ENCODE peak calls at places on chromosome 22, in five cellular contexts. E is fibroblast of lung, N is left ventricle myocardium inferior, V is upper lobe of right lung, L is cardiac muscle cell. B is an unnamed sample.

GRCh38 chr22:28799834-28800307 is 498 bp downstream of the XBP1 start:
- DNase-seq in E (peak; percentile 55), V (peak; percentile 87), L (peak; percentile 73), N (peak; percentile 80), B (peak; percentile 69)

GRCh38 chr22:29457730-29458129 is 19.3 kb downstream of the RFPL1 start:
- DNase-seq in L (peak; percentile 64), V (no peak), N (no peak), E (peak; percentile 42), B (no peak)

GRCh38 chr22:31561970-31562369 is 65.6 kb downstream of the SFI1 start:
- DNase-seq in V (no peak), L (no peak), N (no peak), E (no peak), B (no peak)

GRCh38 chr22:24455751-24456426 is 28.5 kb downstream of the ADORA2A start:
- DNase-seq in E (no peak), L (no peak), V (no peak), N (peak; percentile 77), B (no peak)

GRCh38 chr22:29892757-29893156 is 9.8 kb downstream of the MTMR3 start:
- DNase-seq in L (no peak), V (no peak), E (no peak), N (no peak), B (no peak)

GRCh38 chr22:19630614-19631013 is 83.7 kb upstream of the SEPTIN5 start:
- DNase-seq in V (no peak), L (no peak), E (no peak), N (no peak), B (no peak)

GRCh38 chr22:35509451-35509850 is 31.2 kb upstream of the RASD2 start:
- DNase-seq in V (no peak), L (no peak), E (no peak), N (no peak), B (no peak)

GRCh38 chr22:31286360-31287255 is 5.7 kb downstream of the PIK3IP1 start:
- DNase-seq in V (no peak), E (no peak), L (peak; percentile 20), N (no peak), B (no peak)

GRCh38 chr22:35409783-35410662 is 10.1 kb downstream of the MCM5 start:
- DNase-seq in E (no peak), V (peak; percentile 81), N (no peak), L (no peak), B (peak; percentile 82)

GRCh38 chr22:42819412-42820069 is 37.5 kb downstream of the ARFGAP3 start:
- DNase-seq in N (no peak), E (no peak), L (no peak), V (no peak), B (no peak)

GRCh38 chr22:17483670-17484372 is 79.5 kb upstream of the SLC25A18 start:
- DNase-seq in E (no peak), V (no peak), N (no peak), L (peak; percentile 15), B (no peak)

GRCh38 chr22:23763579-23764331 is 965 bp downstream of the C22orf15 start:
- DNase-seq in V (peak; percentile 78), L (peak; percentile 44), N (no peak), E (no peak), B (peak; percentile 64)

GRCh38 chr22:43127166-43127908 is 15.9 kb downstream of the MCAT start:
- DNase-seq in L (no peak), E (no peak), V (no peak), N (no peak), B (no peak)

GRCh38 chr22:27004434-27004833 is 347.0 kb downstream of the MIAT start:
- DNase-seq in E (no peak), L (no peak), V (no peak), N (no peak), B (no peak)

GRCh38 chr22:20014526-20015186 is 2.0 kb downstream of the ARVCF start:
- DNase-seq in L (no peak), E (no peak), V (no peak), N (no peak), B (no peak)

GRCh38 chr22:39417641-39418040 is 18.1 kb downstream of the TAB1 start:
- DNase-seq in N (no peak), E (no peak), L (no peak), V (no peak), B (no peak)

GRCh38 chr22:39414377-39414776 is 14.8 kb downstream of the TAB1 start:
- DNase-seq in E (no peak), V (no peak), N (no peak), L (no peak), B (no peak)

GRCh38 chr22:39415506-39415905 is 15.9 kb downstream of the TAB1 start:
- DNase-seq in L (no peak), N (peak; percentile 4), E (no peak), V (no peak), B (no peak)

GRCh38 chr22:39416319-39416718 is 16.7 kb downstream of the TAB1 start:
- DNase-seq in N (no peak), V (no peak), L (no peak), E (no peak), B (no peak)

GRCh38 chr22:39414886-39415285 is 15.3 kb downstream of the TAB1 start:
- DNase-seq in N (peak; percentile 66), L (no peak), E (no peak), V (no peak), B (no peak)
- H3K4me3 ChIP-seq in N (no peak overlapping the region), L (no peak overlapping the region), E (no peak overlapping the region), V (no peak overlapping the region), B (no peak overlapping the region)

GRCh38 chr22:45450101-45450785 is 36.8 kb downstream of the RIBC2 start:
- DNase-seq in N (no peak), V (no peak), L (no peak), E (no peak), B (no peak)
- TF ChIP-seq CTCF in N (no peak), V (no peak), L (no peak), E (no peak), B (no peak)

GRCh38 chr22:49753276-49753884 is 74.3 kb downstream of the BRD1 start:
- DNase-seq in L (no peak), E (no peak), N (no peak), V (peak; percentile 39), B (no peak)
- H3K27me3 ChIP-seq in L (no peaks in the 10 kb centered on the region), E (no peaks in the 10 kb centered on the region), N (peaks cover 80% of the 10 kb centered on the region), V (peaks cover 10% of the 10 kb centered on the region), B (no peaks in the 10 kb centered on the region)

GRCh38 chr22:46549565-46549840 is 12.1 kb upstream of the CELSR1 start:
- DNase-seq in L (no peak), E (no peak), V (no peak), N (peak; percentile 6), B (no peak)

GRCh38 chr22:46546466-46547178 is 9.2 kb upstream of the CELSR1 start:
- DNase-seq in L (peak; percentile 95), N (peak; percentile 88), V (peak; percentile 86), E (peak; percentile 79), B (no peak)

GRCh38 chr22:46545041-46545796 is 7.8 kb upstream of the CELSR1 start:
- DNase-seq in N (no peak), V (no peak), E (no peak), L (no peak), B (no peak)

GRCh38 chr22:46547883-46548244 is 10.4 kb upstream of the CELSR1 start:
- DNase-seq in L (no peak), N (peak; percentile 79), E (peak; percentile 90), V (no peak), B (no peak)

DNA sequence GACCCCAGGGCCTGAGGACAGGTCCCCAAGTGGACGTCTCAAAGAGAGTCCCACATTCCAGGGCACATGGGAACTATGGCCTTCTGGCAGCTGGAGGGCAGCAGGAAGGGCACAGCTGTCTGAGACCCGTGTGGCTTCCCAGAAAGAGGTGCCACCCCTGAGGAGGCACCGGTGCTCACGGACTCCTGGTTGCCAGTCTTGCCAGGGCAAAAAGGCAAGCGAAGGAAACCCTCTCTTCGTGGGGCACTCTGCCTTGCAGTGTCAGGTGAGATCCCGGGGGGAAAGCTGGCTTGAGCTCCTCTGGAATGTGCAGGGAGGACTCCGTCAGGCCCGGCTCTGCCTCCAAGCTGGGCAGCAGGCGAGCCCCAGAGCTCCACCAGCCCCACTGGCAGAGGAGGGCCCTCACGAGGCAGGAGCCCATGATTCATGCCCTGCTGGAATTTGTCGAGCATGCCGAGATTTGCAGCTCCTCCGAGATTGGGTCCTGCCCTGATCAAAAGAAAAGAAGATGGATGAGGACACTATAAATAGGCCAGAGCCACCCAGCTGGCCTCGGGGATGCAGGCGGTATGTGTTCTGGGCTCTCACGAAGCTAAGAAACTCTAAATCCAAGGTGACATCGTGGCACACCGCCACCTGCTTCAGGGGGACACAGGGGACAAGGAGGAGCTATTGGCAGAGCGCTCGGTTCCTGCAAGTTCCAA is 9.9 kb upstream of the CELSR1 start:
- DNase-seq in V (no peak), E (peak; percentile 89), L (peak; percentile 71), N (peak; percentile 60), B (no peak)
- H3K4me3 ChIP-seq in V (no peak overlapping the region), E (no peak overlapping the region), L (no peak overlapping the region), N (peak overlapping the region; percentile 63), B (no peak overlapping the region)

GRCh38 chr22:22487059-22487458 is 21.5 kb downstream of the ZNF280B start:
- DNase-seq in N (no peak), E (no peak), V (no peak), L (no peak), B (no peak)

GRCh38 chr22:22488736-22489135 is 19.8 kb downstream of the ZNF280B start:
- DNase-seq in E (no peak), V (no peak), L (no peak), N (no peak), B (no peak)

GRCh38 chr22:22485524-22485923 is 23.0 kb downstream of the ZNF280B start:
- DNase-seq in V (no peak), N (no peak), L (no peak), E (no peak), B (no peak)

GRCh38 chr22:22486132-22486899 is 22.2 kb downstream of the ZNF280B start:
- DNase-seq in N (no peak), E (no peak), V (no peak), L (no peak), B (no peak)

GRCh38 chr22:22487869-22488597 is 20.5 kb downstream of the ZNF280B start:
- DNase-seq in V (no peak), E (no peak), N (no peak), L (no peak), B (no peak)
- TF ChIP-seq CTCF in V (no peak), E (no peak), N (no peak), L (no peak), B (no peak)

GRCh38 chr22:40009231-40009769 is 14.5 kb downstream of the FAM83F start:
- DNase-seq in E (peak; percentile 42), N (no peak), V (no peak), L (no peak), B (no peak)

GRCh38 chr22:40006641-40007040 is 11.9 kb downstream of the FAM83F start:
- DNase-seq in V (no peak), L (no peak), N (no peak), E (no peak), B (no peak)

GRCh38 chr22:40009953-40010751 is 15.4 kb downstream of the FAM83F start:
- DNase-seq in L (no peak), N (no peak), E (no peak), V (no peak), B (no peak)

GRCh38 chr22:40008726-40009125 is 14.0 kb downstream of the FAM83F start:
- DNase-seq in V (no peak), E (peak; percentile 26), N (no peak), L (no peak), B (no peak)

GRCh38 chr22:40007826-40008710 is 13.3 kb downstream of the FAM83F start:
- DNase-seq in L (no peak), N (no peak), E (no peak), V (no peak), B (no peak)
- H3K27me3 ChIP-seq in L (peaks cover 15% of the 10 kb centered on the region), N (peaks cover 66% of the 10 kb centered on the region), E (peaks cover 29% of the 10 kb centered on the region), V (peaks cover 42% of the 10 kb centered on the region), B (peaks cover 7% of the 10 kb centered on the region)